ENCODE peak calls at places on chromosomes 4 and X, in four cellular contexts. One of them, this sample, is unnamed.

GRCh38 chr4:170940043-170940724 is 850.4 kb upstream of the AADAT start:
- DNase-seq in stromal cell of bone marrow: no peak
- DNase-seq in AG08396: no peak
- DNase-seq in left colon: no peak
- DNase-seq in this sample: no peak

GRCh38 chrX:47581731-47582647 is at the start of gene TIMP1:
- DNase-seq in left colon: peak
- DNase-seq in stromal cell of bone marrow: peak
- DNase-seq in AG08396: peak
- DNase-seq in this sample: peak

GRCh38 chr4:8860892-8861575 is 10.6 kb downstream of the HMX1 start:
- DNase-seq in left colon: no peak
- DNase-seq in AG08396: no peak
- DNase-seq in stromal cell of bone marrow: no peak
- DNase-seq in this sample: no peak

GRCh38 chrX:86604620-86605019 is 456.4 kb downstream of the DACH2 start:
- DNase-seq in left colon: no peak
- DNase-seq in AG08396: no peak
- DNase-seq in stromal cell of bone marrow: no peak
- DNase-seq in this sample: no peak

GRCh38 chr4:145177511-145177905 is 2.9 kb downstream of the OTUD4 start:
- DNase-seq in stromal cell of bone marrow: peak
- DNase-seq in left colon: no peak
- DNase-seq in AG08396: no peak
- DNase-seq in this sample: no peak

GRCh38 chr4:76546282-76547166 is 111.5 kb downstream of the SHROOM3 start:
- DNase-seq in AG08396: peak
- DNase-seq in left colon: no peak
- DNase-seq in stromal cell of bone marrow: peak
- DNase-seq in this sample: peak

GRCh38 chr4:76562851-76563803 is 128.1 kb downstream of the SHROOM3 start:
- DNase-seq in AG08396: no peak
- DNase-seq in left colon: no peak
- DNase-seq in stromal cell of bone marrow: no peak
- DNase-seq in this sample: no peak

GRCh38 chr4:61428950-61429349 is 228.8 kb downstream of the ADGRL3 start:
- DNase-seq in stromal cell of bone marrow: no peak
- DNase-seq in AG08396: no peak
- DNase-seq in left colon: no peak
- DNase-seq in this sample: no peak

GRCh38 chrX:50988649-50989048 is 78.1 kb downstream of the BMP15 start:
- DNase-seq in AG08396: peak
- DNase-seq in left colon: no peak
- DNase-seq in stromal cell of bone marrow: peak
- DNase-seq in this sample: peak

GRCh38 chr4:38902695-38903094 is 35.1 kb downstream of the FAM114A1 start:
- DNase-seq in stromal cell of bone marrow: no peak
- DNase-seq in left colon: no peak
- DNase-seq in AG08396: no peak
- DNase-seq in this sample: peak

GRCh38 chr4:148288448-148288847 is 153.8 kb downstream of the NR3C2 start:
- DNase-seq in left colon: no peak
- DNase-seq in stromal cell of bone marrow: no peak
- DNase-seq in AG08396: no peak
- DNase-seq in this sample: no peak

GRCh38 chr4:142416711-142417275 is 429.3 kb downstream of the INPP4B start:
- DNase-seq in AG08396: no peak
- DNase-seq in stromal cell of bone marrow: no peak
- DNase-seq in left colon: no peak
- DNase-seq in this sample: no peak

GRCh38 chr4:89549907-89550306 is 242.3 kb upstream of the GPRIN3 start:
- DNase-seq in AG08396: no peak
- DNase-seq in stromal cell of bone marrow: no peak
- DNase-seq in left colon: no peak
- DNase-seq in this sample: peak

GRCh38 chr4:176001171-176002006 is 64.3 kb upstream of the WDR17 start:
- DNase-seq in AG08396: peak
- DNase-seq in stromal cell of bone marrow: no peak
- DNase-seq in left colon: peak
- DNase-seq in this sample: peak

GRCh38 chr4:148090503-148091476 is 351.4 kb downstream of the NR3C2 start:
- DNase-seq in stromal cell of bone marrow: no peak
- DNase-seq in left colon: no peak
- DNase-seq in AG08396: no peak
- DNase-seq in this sample: no peak

GRCh38 chrX:16797841-16798240 is 11.6 kb downstream of the TXLNG start:
- DNase-seq in stromal cell of bone marrow: no peak
- DNase-seq in AG08396: no peak
- DNase-seq in left colon: no peak
- DNase-seq in this sample: no peak

GRCh38 chr4:183097251-183098079 is 1.6 kb upstream of the WWC2 start:
- DNase-seq in AG08396: no peak
- DNase-seq in left colon: peak
- DNase-seq in stromal cell of bone marrow: no peak
- DNase-seq in this sample: no peak

GRCh38 chr4:152536545-152537182 is 772 bp upstream of the FBXW7 start:
- DNase-seq in left colon: no peak
- DNase-seq in AG08396: peak
- DNase-seq in stromal cell of bone marrow: no peak
- DNase-seq in this sample: no peak

GRCh38 chr4:152896819-152897218 is 39.3 kb upstream of the FHDC1 start:
- DNase-seq in AG08396: no peak
- DNase-seq in stromal cell of bone marrow: no peak
- DNase-seq in left colon: no peak
- DNase-seq in this sample: no peak

GRCh38 chrX:103629295-103630170 is 758 bp downstream of the TCEAL1 start:
- DNase-seq in stromal cell of bone marrow: peak
- DNase-seq in left colon: peak
- DNase-seq in AG08396: peak
- DNase-seq in this sample: no peak

GRCh38 chr4:83858121-83858520 is 322.2 kb downstream of the GPAT3 start:
- DNase-seq in stromal cell of bone marrow: no peak
- DNase-seq in left colon: no peak
- DNase-seq in AG08396: no peak
- DNase-seq in this sample: no peak

GRCh38 chr4:54800831-54801530 is 143.2 kb downstream of the KIT start:
- DNase-seq in AG08396: no peak
- DNase-seq in stromal cell of bone marrow: no peak
- DNase-seq in left colon: no peak
- DNase-seq in this sample: no peak

GRCh38 chr4:91958651-91959050 is 345.1 kb upstream of the GRID2 start:
- DNase-seq in AG08396: peak
- DNase-seq in stromal cell of bone marrow: peak
- DNase-seq in left colon: no peak
- DNase-seq in this sample: no peak